ENCODE peak calls at places on chromosomes 4 and X, in six cellular contexts. V is mesenchymal stem cell, P is IMR-90, N is H1, A is neuronal stem cell, D is trophoblast cell. S is an unnamed sample. For H3K4me1, the result is how much of the 10 kb centered on the place peaks cover.

GRCh38 chr4:12360391-12360790 is 931.7 kb upstream of the HS3ST1 start:
- DNase-seq in V (no peak), P (no peak), N (no peak), A (no peak), D (no peak), S (no peak)

GRCh38 chr4:40055379-40055872 is 1.2 kb upstream of the N4BP2 start:
- DNase-seq in V (no peak), P (no peak), N (no peak), A (peak), D (peak), S (no peak)

GRCh38 chrX:33416273-33416805 is 205.0 kb upstream of the DMD start:
- DNase-seq in V (no peak), P (no peak), N (no peak), A (no peak), D (no peak), S (no peak)

GRCh38 chr4:27187786-27188185 is 327.1 kb downstream of the STIM2 start:
- DNase-seq in V (no peak), P (no peak), N (no peak), A (no peak), D (peak), S (no peak)

GRCh38 chr4:152408514-152409327 is 127.2 kb downstream of the FBXW7 start:
- DNase-seq in V (peak), P (peak), N (no peak), A (peak), D (peak), S (no peak)

GRCh38 chr4:56972832-56973231 is 4.6 kb downstream of the NOA1 start:
- DNase-seq in V (no peak), P (no peak), N (no peak), A (no peak), D (no peak), S (no peak)

GRCh38 chr4:37754410-37755185 is 68.4 kb upstream of the RELL1 start:
- DNase-seq in V (no peak), P (no peak), N (no peak), A (no peak), D (peak), S (no peak)

GRCh38 chr4:184599492-184600135 is 49.6 kb downstream of the CASP3 start:
- DNase-seq in V (peak), P (peak), N (no peak), A (no peak), D (no peak), S (no peak)

GRCh38 chrX:4547218-4547836 is 833.9 kb upstream of the PRKX start:
- DNase-seq in V (peak), P (peak), N (no peak), A (peak), D (peak), S (peak)

GRCh38 chr4:26088433-26088928 is 174.5 kb downstream of the SMIM20 start:
- DNase-seq in V (no peak), P (peak), N (no peak), A (no peak), D (peak), S (no peak)

GRCh38 chr4:67080158-67080557 is 465.1 kb downstream of the CENPC start:
- DNase-seq in V (no peak), P (no peak), N (no peak), A (no peak), D (no peak), S (no peak)

DNA sequence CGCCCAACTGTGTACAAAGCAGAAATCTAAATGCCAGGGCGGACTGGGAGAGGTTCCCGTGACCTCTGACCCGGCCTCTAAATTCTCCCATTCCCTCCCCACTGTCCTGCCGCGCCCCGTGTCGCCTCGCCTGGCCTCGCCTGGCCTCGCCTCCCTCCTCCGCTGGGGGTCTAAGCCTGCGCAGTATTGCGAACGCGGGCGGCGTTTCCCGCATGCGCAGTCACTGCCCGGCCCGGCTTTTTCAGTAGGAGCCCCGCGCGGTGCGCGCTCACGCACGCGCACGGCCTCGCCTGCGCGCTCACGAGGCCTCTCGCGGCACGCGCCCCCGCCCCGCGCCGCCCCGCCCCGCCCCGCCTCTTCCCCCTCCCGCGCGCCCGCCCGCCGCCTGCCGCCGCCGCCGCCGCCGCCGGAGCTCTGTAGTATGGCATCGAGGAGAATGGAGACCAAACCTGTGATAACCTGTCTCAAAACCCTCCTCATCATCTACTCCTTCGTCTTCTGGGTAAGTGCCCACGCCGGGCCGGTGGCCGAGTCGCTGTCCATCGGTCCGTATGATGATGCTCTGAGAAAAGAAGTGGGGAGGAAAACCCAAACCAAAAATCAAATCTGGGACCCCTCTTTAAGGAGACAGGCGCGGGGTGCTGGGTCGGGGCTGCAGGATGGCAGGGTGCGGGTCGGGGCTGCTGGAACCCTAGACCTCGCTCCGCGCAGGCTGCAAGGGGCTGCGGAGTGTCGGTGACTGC is at the start of gene TSPAN7:
- DNase-seq in V (peak), P (peak), N (no peak), A (peak), D (peak), S (peak)
- H3K27ac ChIP-seq in V (no peak), P (no peak), N (no peak), A (no peak), D (no peak), S (no peak)

DNA sequence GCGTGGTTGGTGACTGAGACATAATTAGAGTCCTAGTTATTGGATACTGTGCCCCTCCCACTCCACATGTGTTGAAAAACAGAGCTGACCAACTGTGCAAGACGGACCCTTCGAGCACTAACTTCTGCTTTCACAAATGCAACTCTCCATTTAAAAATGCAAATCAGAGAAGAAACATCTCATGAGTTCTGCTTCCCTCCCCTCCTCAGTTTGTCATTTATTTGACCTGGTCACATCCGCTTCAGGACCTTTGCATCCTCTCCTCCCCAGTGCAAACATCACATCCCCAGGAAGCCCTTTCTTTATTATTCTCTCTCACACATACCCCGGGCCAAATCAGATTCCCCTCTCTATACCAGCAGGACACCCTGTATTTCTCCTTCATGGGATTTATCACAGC is 38.1 kb upstream of the NOCT start:
- DNase-seq in V (no peak), P (no peak), N (no peak), A (no peak), D (no peak), S (peak)
- H3K4me1 ChIP-seq in V (under half), P (under half), N (under half), A (under half), D (under half), S (under half)

GRCh38 chr4:111027526-111027925 is 404.6 kb upstream of the PITX2 start:
- DNase-seq in V (peak), P (peak), N (no peak), A (no peak), D (peak), S (no peak)
- H3K14ac ChIP-seq in V (no peak), P (no peak), N (no peak), A (no peak), D (no peak), S (no peak)

GRCh38 chrX:139692506-139692849 is 15.5 kb downstream of the MCF2 start:
- DNase-seq in V (no peak), P (no peak), N (no peak), A (no peak), D (no peak), S (peak)
- H3K27ac ChIP-seq in V (no peak), P (no peak), N (no peak), A (no peak), D (no peak), S (no peak)

DNA sequence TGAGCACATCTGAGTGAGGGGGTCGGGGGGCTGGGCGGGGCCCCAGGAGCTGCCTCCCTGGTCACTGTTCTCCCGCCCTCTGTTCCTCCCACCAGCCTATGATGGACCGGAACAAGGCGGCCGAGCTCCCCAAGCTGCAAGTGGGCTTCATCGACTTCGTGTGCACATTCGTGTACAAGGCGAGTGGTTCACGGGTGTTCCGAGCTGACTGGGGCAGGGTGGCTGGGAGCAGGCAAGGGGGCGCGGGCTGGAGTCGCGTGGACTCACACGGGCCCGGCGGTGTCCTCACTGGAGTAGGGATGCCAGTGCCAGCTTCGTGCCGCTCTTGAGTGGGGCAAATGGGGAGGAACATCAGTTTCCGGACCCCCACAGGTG is 7.7 kb downstream of the ATP5ME start:
- DNase-seq in V (no peak), P (no peak), N (no peak), A (no peak), D (no peak), S (no peak)
- H3K4me1 ChIP-seq in V (under half), P (under half), N (under half), A (under half), D (under half), S (under half)

GRCh38 chr4:32929738-32930688 is 2209.8 kb downstream of the PCDH7 start:
- DNase-seq in V (no peak), P (no peak), N (no peak), A (no peak), D (no peak), S (no peak)

GRCh38 chr4:32931475-32931874 is 2211.3 kb downstream of the PCDH7 start:
- DNase-seq in V (no peak), P (no peak), N (no peak), A (no peak), D (no peak), S (no peak)

GRCh38 chr4:32930700-32931099 is 2210.5 kb downstream of the PCDH7 start:
- DNase-seq in V (no peak), P (no peak), N (no peak), A (no peak), D (no peak), S (no peak)
- H3K14ac ChIP-seq in V (no peak), P (no peak), N (no peak), A (no peak), D (no peak), S (no peak)